ENCODE peak calls at places on chromosomes 12 and 14, in four cellular contexts. K, M, I and L are unnamed samples.

GRCh38 chr12:96177013-96177412 is 17.2 kb upstream of the ELK3 start:
- DNase-seq in I (no peak), M (no peak), K (no peak), L (peak)

GRCh38 chr12:131761638-131762037 is 50.7 kb downstream of the SFSWAP start:
- DNase-seq in I (no peak), K (no peak), M (no peak), L (no peak)

GRCh38 chr12:91204416-91204815 is 21.8 kb upstream of the DCN start:
- DNase-seq in K (no peak), I (no peak), M (no peak), L (no peak)

GRCh38 chr12:55673638-55674037 is 34.1 kb downstream of the ITGA7 start:
- DNase-seq in I (no peak), K (no peak), M (no peak), L (no peak)

GRCh38 chr14:96502621-96503251 is 554 bp downstream of the PAPOLA start:
- DNase-seq in K (peak), I (no peak), M (peak), L (peak)

GRCh38 chr14:50055461-50056228 is 60.7 kb downstream of the VCPKMT start:
- DNase-seq in M (no peak), I (no peak), K (no peak), L (peak)

GRCh38 chr12:82857276-82857675 is 170.6 kb downstream of the TMTC2 start:
- DNase-seq in K (no peak), I (no peak), M (no peak), L (no peak)

GRCh38 chr14:57725399-57726077 is 140.4 kb downstream of the SLC35F4 start:
- DNase-seq in M (no peak), K (no peak), I (peak), L (no peak)

GRCh38 chr12:63420206-63420644 is 248.1 kb downstream of the DPY19L2 start:
- DNase-seq in M (peak), K (peak), I (peak), L (peak)

GRCh38 chr12:121795029-121795977 is 1.8 kb upstream of the RHOF start:
- DNase-seq in M (peak), I (no peak), K (peak), L (peak)

GRCh38 chr12:54304187-54304810 is 3.5 kb upstream of the NFE2 start:
- DNase-seq in M (peak), K (no peak), I (no peak), L (peak)

GRCh38 chr12:124397807-124398577 is 103.1 kb downstream of the RFLNA start:
- DNase-seq in I (no peak), M (no peak), K (no peak), L (no peak)

GRCh38 chr12:82673698-82674097 is 13.0 kb upstream of the TMTC2 start:
- DNase-seq in M (no peak), I (no peak), K (no peak), L (no peak)

GRCh38 chr14:26596722-26597030 is 1.2 kb downstream of the NOVA1 start:
- DNase-seq in K (no peak), M (no peak), I (no peak), L (no peak)

GRCh38 chr14:60061371-60061770 is 30.4 kb upstream of the PCNX4 start:
- DNase-seq in K (no peak), M (no peak), I (no peak), L (no peak)

GRCh38 chr12:121219353-121219986 is 9.5 kb downstream of the P2RX4 start:
- DNase-seq in M (no peak), I (no peak), K (no peak), L (no peak)

GRCh38 chr12:14771651-14772137 is 31.6 kb downstream of the WBP11 start:
- DNase-seq in M (no peak), K (no peak), I (no peak), L (peak)
- H3K27ac ChIP-seq in M (no peak), K (peak), I (peak), L (no peak)

DNA sequence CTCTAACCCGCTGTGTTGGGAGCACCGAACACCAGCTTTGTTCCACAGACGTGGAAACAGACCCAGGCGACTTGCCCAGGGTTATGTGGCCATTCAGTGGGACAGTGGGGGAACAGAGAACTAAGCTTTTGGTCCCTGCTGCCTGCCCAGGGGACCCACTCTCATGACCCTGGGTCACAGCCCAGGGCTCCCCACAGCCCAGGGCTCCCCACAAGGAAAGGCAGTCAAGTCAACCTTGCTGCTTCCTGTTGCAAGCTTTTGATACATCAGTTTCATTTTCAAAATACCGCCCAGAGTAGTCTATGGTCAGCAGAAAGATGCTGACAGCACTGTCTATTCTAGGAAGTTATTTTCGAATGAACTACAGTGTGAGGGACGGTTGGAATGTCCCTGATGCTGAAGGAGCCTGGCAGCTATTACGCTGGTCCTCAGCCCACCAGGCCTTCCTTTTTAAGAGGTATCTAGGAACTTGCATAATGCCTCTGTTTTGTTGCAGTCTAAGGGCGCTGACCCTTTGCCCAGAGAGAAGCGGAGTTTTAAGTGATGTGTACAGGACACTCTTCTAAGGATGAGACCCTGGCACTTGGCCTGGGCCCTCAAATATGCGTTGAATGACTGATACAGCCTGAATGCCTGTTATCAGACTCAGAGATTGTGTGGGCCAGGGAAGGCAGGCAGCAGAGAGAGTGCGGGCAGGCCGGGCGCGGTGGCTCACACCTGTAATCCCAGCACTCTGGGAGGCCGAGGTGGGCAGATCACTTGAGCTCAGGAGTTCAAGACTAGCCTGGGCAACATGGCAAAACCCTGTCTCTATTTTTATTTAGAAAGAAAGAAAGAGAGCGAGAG is 12.6 kb upstream of the TTC7B start:
- DNase-seq in I (no peak), K (no peak), M (no peak), L (no peak)
- H3K4me3 ChIP-seq in I (peak), K (peak), M (no peak), L (no peak)

GRCh38 chr12:110279976-110280783 is 867 bp upstream of the ATP2A2 start:
- DNase-seq in I (no peak), K (peak), M (peak), L (no peak)

GRCh38 chr12:110282343-110282860 is 1.4 kb downstream of the ATP2A2 start:
- DNase-seq in K (no peak), I (no peak), M (no peak), L (no peak)

GRCh38 chr12:110282956-110283817 is 2.1 kb downstream of the ATP2A2 start:
- DNase-seq in I (no peak), M (no peak), K (no peak), L (no peak)

GRCh38 chr12:110280784-110281548 is at the start of gene ATP2A2:
- DNase-seq in M (peak), I (no peak), K (peak), L (peak)

GRCh38 chr12:110281549-110282342 is 699 bp downstream of the ATP2A2 start:
- DNase-seq in I (no peak), K (peak), M (no peak), L (peak)
- TF ChIP-seq REST in I (no peak), K (no peak), M (peak), L (peak)

DNA sequence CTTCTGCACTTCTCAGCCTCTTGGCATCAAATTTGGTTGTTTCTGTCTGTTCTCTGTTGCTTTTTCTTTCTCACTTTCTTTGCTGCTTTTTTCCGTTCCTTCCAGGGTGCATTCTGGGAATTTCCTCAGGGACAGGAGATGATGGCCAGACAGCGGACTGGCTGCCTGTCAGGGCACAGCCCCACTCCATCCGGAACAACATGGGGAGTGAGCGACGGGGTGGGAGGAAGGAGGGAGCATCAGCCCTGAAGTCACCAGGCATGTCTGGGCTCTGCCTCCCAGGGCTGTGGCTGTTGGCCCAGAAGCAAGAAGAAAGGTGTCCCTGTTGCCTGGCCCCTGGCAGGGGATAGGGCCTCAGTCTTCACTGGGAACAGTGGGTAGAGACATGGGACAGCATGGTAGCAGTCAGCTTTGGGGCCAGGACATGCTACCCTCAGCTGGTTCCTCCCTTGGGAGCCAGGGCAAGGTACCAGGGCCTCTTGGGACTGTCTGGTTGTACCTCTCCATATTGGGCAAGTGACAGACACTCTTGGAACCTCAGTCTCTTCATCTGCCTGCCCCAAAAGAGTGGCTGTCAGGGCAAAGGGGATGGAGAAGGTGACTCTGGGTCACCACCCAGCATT is 8.6 kb downstream of the PGF start:
- DNase-seq in I (no peak), K (no peak), M (peak), L (no peak)
- H3K27ac ChIP-seq in I (no peak), K (no peak), M (no peak), L (no peak)

GRCh38 chr12:6620137-6620884 is 13.1 kb upstream of the CHD4 start:
- DNase-seq in M (no peak), K (no peak), I (no peak), L (no peak)
- H3K4me3 ChIP-seq in M (no peak), K (no peak), I (no peak), L (no peak)

GRCh38 chr12:389138-390096 is at the start of gene KDM5A:
- DNase-seq in I (peak), M (peak), K (peak), L (peak)
- TF ChIP-seq REST in I (no peak), M (no peak), K (no peak), L (no peak)

DNA sequence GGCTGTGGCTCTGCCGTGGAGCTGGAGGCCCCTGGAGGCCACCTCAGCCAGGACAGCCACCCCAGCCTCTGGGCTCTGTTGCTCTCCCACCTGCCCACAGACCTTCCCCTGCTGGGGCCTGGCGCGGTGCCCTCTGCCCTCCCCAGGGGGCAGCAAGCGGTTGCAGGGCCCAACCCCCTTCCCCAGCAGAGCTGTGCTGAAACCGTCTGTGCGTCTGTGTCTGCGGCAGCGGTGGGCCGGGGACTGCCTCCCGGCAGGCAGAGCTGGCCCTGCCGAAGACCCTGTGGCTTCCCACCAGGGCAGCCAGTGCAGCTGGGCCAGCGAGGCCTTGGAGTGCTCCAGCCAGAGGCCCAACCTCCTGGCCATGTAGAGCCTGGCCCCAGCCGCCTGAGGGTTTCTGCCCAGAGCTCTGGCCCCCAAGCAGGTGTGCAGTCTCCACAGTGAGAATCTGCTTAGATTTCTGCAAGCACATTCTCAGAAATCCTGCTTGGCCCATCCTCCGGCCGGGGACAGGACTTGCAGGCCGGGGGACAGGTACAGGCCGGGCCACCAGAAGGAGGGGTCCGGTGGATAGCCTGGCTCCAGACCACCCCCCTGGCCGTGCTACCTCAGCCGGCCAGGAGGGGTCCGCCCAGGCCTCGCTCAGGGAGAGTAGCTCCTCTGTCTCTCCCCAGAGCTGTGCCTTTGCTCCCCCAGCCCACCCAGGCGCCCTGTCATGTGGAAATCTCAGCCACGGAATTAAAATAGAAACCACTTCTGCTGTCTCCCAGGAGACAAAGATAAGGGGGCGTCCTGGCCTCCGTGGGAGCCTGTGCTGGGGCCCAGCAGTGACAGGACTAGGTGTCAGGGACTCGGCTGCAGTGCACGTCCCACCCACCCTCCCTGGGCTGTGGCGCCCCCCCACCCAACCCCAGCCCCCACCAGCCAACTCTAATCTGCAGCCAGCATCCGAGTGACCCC is 3.5 kb upstream of the CRIP2 start:
- DNase-seq in I (no peak), K (no peak), M (peak), L (no peak)
- H3K27ac ChIP-seq in I (peak), K (no peak), M (no peak), L (no peak)

DNA sequence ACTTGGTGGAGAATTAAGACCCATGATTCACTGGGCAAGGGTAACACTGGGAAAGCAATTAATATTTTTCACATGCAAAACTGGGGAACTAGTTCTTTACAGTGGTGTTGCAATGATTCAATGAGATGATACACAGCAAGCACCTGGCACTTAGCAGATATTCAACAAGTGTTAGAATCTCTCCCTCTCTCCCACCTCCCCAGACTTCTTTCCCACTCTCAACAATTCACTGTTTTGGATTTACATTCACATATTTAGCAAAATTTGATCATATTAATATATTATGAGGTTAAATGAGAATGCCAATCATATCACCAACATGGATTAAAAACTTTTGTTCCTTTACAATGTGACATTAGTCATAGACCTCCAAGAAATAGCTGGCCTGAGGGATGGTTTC is 223.1 kb upstream of the GRIP1 start:
- DNase-seq in M (no peak), I (no peak), K (no peak), L (no peak)
- H3K4me3 ChIP-seq in M (no peak), I (no peak), K (no peak), L (no peak)

DNA sequence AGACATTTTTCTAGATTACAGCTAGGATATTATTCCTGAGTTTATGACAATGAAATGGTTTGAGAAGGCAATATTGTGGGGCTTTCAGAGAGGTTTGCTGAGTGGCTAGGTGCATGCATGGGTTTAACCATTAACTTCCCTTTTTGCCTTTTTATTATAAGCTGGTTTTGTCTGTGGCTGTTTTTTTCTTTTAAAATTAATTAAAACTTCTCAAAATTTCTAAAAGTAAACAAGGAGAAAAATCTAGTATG is 104.0 kb upstream of the BCAT1 start:
- DNase-seq in I (no peak), K (no peak), M (no peak), L (no peak)
- TF ChIP-seq REST in I (no peak), K (no peak), M (no peak), L (no peak)